ENCODE peak calls at places on chromosomes 11 and 22, in nine cellular contexts. J is breast epithelium, L is GM04504, N is caudate nucleus, R is amniotic stem cell, P is NCI-H2029, D is AG04450, H is HT1080, V is NCI-H69. Y is an unnamed sample.

GRCh38 chr22:44665115-44665514 is 36.9 kb upstream of the PRR5 start:
- DNase-seq in H (no peak), N (peak; percentile 16), L (no peak), V (no peak), D (no peak), R (no peak), P (no peak), J (no peak), Y (no peak)

GRCh38 chr11:129267716-129268115 is 75.6 kb upstream of the ARHGAP32 start:
- DNase-seq in R (no peak), P (no peak), N (no peak), D (no peak), V (peak; percentile 59), J (no peak), H (no peak), L (no peak), Y (no peak)

GRCh38 chr22:37808294-37808657 is 542 bp downstream of the GCAT start:
- DNase-seq in J (no peak), H (no peak), L (no peak), N (peak; percentile 46), D (no peak), V (no peak), P (no peak), R (no peak), Y (no peak)

GRCh38 chr11:24046731-24047130 is 450.1 kb upstream of the LUZP2 start:
- DNase-seq in V (no peak), J (no peak), R (no peak), D (no peak), P (no peak), N (no peak), L (no peak), H (no peak), Y (no peak)

GRCh38 chr11:86115542-86116385 is 46.9 kb upstream of the PICALM start:
- DNase-seq in J (no peak), D (no peak), L (no peak), V (peak; percentile 49), H (no peak), P (no peak), R (no peak), N (no peak), Y (no peak)

GRCh38 chr22:29842740-29843139 is 4.7 kb upstream of the ASCC2 start:
- DNase-seq in J (no peak), L (peak; percentile 90), N (peak; percentile 5), V (peak; percentile 24), D (peak; percentile 30), R (peak; percentile 73), P (peak; percentile 28), H (peak; percentile 91), Y (no peak)

GRCh38 chr22:26656896-26657851 is at the start of gene MIAT:
- DNase-seq in V (peak; percentile 84), H (no peak), R (no peak), L (no peak), D (no peak), P (peak; percentile 33), J (no peak), N (peak; percentile 42), Y (no peak)

GRCh38 chr22:28841111-28841510 is 40.7 kb upstream of the XBP1 start:
- DNase-seq in L (no peak), R (no peak), V (no peak), H (no peak), P (no peak), D (no peak), J (no peak), N (no peak), Y (no peak)

GRCh38 chr11:119366690-119367620 is 14.5 kb downstream of the USP2 start:
- DNase-seq in J (no peak), P (no peak), L (no peak), D (no peak), H (no peak), V (no peak), N (no peak), R (no peak), Y (no peak)

GRCh38 chr11:134399996-134400395 is 12.0 kb downstream of the B3GAT1 start:
- DNase-seq in R (no peak), J (no peak), L (no peak), P (no peak), D (no peak), N (no peak), V (no peak), H (no peak), Y (no peak)

GRCh38 chr22:24402460-24403192 is 24.8 kb upstream of the ADORA2A start:
- DNase-seq in V (peak; percentile 96), J (peak; percentile 83), D (peak; percentile 60), L (peak; percentile 86), H (peak; percentile 92), N (no peak), R (peak; percentile 56), P (peak; percentile 72), Y (peak; percentile 92)

GRCh38 chr11:7696424-7696823 is 9.9 kb downstream of the OVCH2 start:
- DNase-seq in J (no peak), V (no peak), D (no peak), R (no peak), P (no peak), N (no peak), L (no peak), H (peak; percentile 36), Y (no peak)

GRCh38 chr11:111405551-111405950 is 26.5 kb upstream of the POU2AF1 start:
- DNase-seq in R (no peak), V (no peak), H (no peak), L (no peak), P (no peak), N (no peak), D (no peak), J (no peak), Y (no peak)

GRCh38 chr22:21631025-21631424 is 1.2 kb upstream of the YDJC start:
- DNase-seq in D (no peak), J (no peak), L (no peak), P (no peak), N (no peak), R (no peak), H (no peak), V (no peak), Y (no peak)

GRCh38 chr11:134071306-134071705 is 2.4 kb downstream of the JAM3 start:
- DNase-seq in L (no peak), R (no peak), V (peak; percentile 28), P (peak; percentile 64), H (no peak), J (no peak), D (no peak), N (no peak), Y (no peak)

GRCh38 chr22:24590596-24591173 is 2.2 kb downstream of the LRRC75B start:
- DNase-seq in P (no peak), R (no peak), L (no peak), V (no peak), J (no peak), N (no peak), D (no peak), H (no peak), Y (no peak)

GRCh38 chr11:26158251-26158650 is 173.7 kb upstream of the ANO3 start:
- DNase-seq in V (no peak), L (no peak), P (no peak), N (no peak), R (no peak), H (no peak), D (no peak), J (no peak), Y (no peak)

GRCh38 chr11:9264381-9265210 is 554 bp downstream of the DENND5A start:
- DNase-seq in N (peak; percentile 52), J (peak; percentile 43), P (no peak), R (peak; percentile 70), L (peak; percentile 50), H (peak; percentile 68), D (no peak), V (peak; percentile 72), Y (peak; percentile 90)

GRCh38 chr11:134617360-134617759 is 205.3 kb upstream of the B3GAT1 start:
- DNase-seq in V (no peak), R (no peak), L (no peak), J (no peak), H (no peak), N (no peak), P (no peak), D (no peak), Y (no peak)

GRCh38 chr22:22110548-22111266 is 128.1 kb upstream of the TOP3B start:
- DNase-seq in N (peak; percentile 7), J (no peak), L (peak; percentile 55), D (peak; percentile 26), V (peak; percentile 31), P (no peak), R (no peak), H (peak; percentile 86), Y (no peak)

GRCh38 chr22:43296279-43296902 is 46.8 kb downstream of the SCUBE1 start:
- DNase-seq in R (no peak), V (no peak), L (no peak), P (no peak), N (no peak), D (no peak), H (no peak), J (no peak), Y (no peak)

GRCh38 chr22:42500164-42500835 is 19.3 kb downstream of the RRP7A start:
- DNase-seq in R (peak; percentile 7), N (peak; percentile 74), H (no peak), P (peak; percentile 66), L (peak; percentile 38), J (peak; percentile 81), V (no peak), D (no peak), Y (peak; percentile 95)

GRCh38 chr22:46737105-46737975 is 712 bp downstream of the CERK start:
- DNase-seq in P (no peak), N (no peak), L (no peak), H (no peak), V (peak; percentile 67), D (no peak), R (no peak), J (peak; percentile 22), Y (peak; percentile 90)

GRCh38 chr11:113393501-113393985 is 6.0 kb downstream of the ANKK1 start:
- DNase-seq in P (no peak), D (no peak), J (no peak), N (no peak), H (no peak), V (no peak), R (no peak), L (no peak), Y (peak; percentile 25)

GRCh38 chr11:101019870-101020269 is 109.7 kb downstream of the PGR start:
- DNase-seq in V (no peak), D (no peak), R (no peak), J (no peak), L (no peak), H (no peak), N (no peak), P (no peak), Y (no peak)

GRCh38 chr11:117300301-117300700 is 9.2 kb downstream of the BACE1-AS start:
- DNase-seq in D (peak; percentile 10), R (no peak), J (peak; percentile 50), H (no peak), L (no peak), N (no peak), P (no peak), V (no peak), Y (no peak)

GRCh38 chr22:45476814-45477213 is 25.9 kb upstream of the FBLN1 start:
- DNase-seq in L (no peak), V (no peak), P (no peak), D (no peak), H (no peak), R (no peak), J (no peak), N (no peak), Y (no peak)

GRCh38 chr11:19244621-19245020 is 3.9 kb upstream of the E2F8 start:
- DNase-seq in P (no peak), J (no peak), R (no peak), V (no peak), H (peak; percentile 60), D (no peak), L (no peak), N (no peak), Y (no peak)

GRCh38 chr22:26199665-26200064 is 30.4 kb downstream of the SEZ6L start:
- DNase-seq in V (peak; percentile 7), H (no peak), N (no peak), D (no peak), P (no peak), L (no peak), R (no peak), J (no peak), Y (no peak)

GRCh38 chr11:2778630-2779498 is 79.1 kb upstream of the KCNQ1OT1 start:
- DNase-seq in H (peak; percentile 63), R (no peak), V (peak; percentile 93), D (peak; percentile 24), P (no peak), L (peak; percentile 36), N (peak; percentile 29), J (peak; percentile 81), Y (peak; percentile 92)

GRCh38 chr11:35994421-35994820 is 50.6 kb downstream of the LDLRAD3 start:
- DNase-seq in D (no peak), R (no peak), J (no peak), N (no peak), L (no peak), P (no peak), V (no peak), H (no peak), Y (no peak)

Y was measured in lower leg skin.